ENCODE peak calls at places on chromosomes 6 and 20, in ten cellular contexts. W is RWPE1, F is astrocyte, V is heart right ventricle, G is OCI-LY7, C is stomach, O is ovary, H is progenitor cell of endocrine pancreas, B is fibroblast of villous mesenchyme, T is fibroblast of lung. A is an unnamed sample.

GRCh38 chr6:63821442-63821841 is 185.8 kb downstream of the PHF3 start:
- DNase-seq in W (no peak), F (no peak), V (no peak), G (no peak), C (no peak), O (no peak), H (no peak), B (no peak), T (no peak), A (no peak)

GRCh38 chr20:675453-676314 is at the start of gene SCRT2:
- DNase-seq in W (peak), F (peak), V (peak), G (no peak), C (peak), O (peak), H (peak), B (peak), T (peak), A (peak)

GRCh38 chr20:56605597-56605996 is 23.5 kb upstream of the TFAP2C start:
- DNase-seq in W (no peak), F (no peak), V (no peak), G (no peak), C (no peak), O (no peak), H (no peak), B (no peak), T (no peak), A (no peak)

GRCh38 chr6:6469074-6469473 is 119.4 kb upstream of the LY86 start:
- DNase-seq in W (peak), F (no peak), V (no peak), G (no peak), C (no peak), O (no peak), H (no peak), B (peak), T (no peak), A (no peak)

GRCh38 chr6:142696689-142697088 is 248.3 kb downstream of the HIVEP2 start:
- DNase-seq in W (no peak), F (no peak), V (peak), G (no peak), C (peak), O (peak), H (no peak), B (no peak), T (no peak), A (no peak)

GRCh38 chr20:41170386-41171105 is 33.2 kb downstream of the PLCG1 start:
- DNase-seq in W (no peak), F (no peak), V (no peak), G (no peak), C (no peak), O (no peak), H (no peak), B (no peak), T (no peak), A (no peak)

GRCh38 chr6:156508923-156509322 is 268.3 kb upstream of the ARID1B start:
- DNase-seq in W (no peak), F (no peak), V (no peak), G (peak), C (no peak), O (no peak), H (no peak), B (no peak), T (no peak), A (no peak)

GRCh38 chr6:137403443-137403842 is 90.8 kb downstream of the OLIG3 start:
- DNase-seq in W (no peak), F (no peak), V (no peak), G (no peak), C (no peak), O (no peak), H (no peak), B (no peak), T (no peak), A (no peak)

GRCh38 chr6:155909710-155910109 is 454.1 kb upstream of the NOX3 start:
- DNase-seq in W (no peak), F (no peak), V (no peak), G (no peak), C (no peak), O (no peak), H (no peak), B (no peak), T (no peak), A (no peak)

GRCh38 chr6:156425374-156425773 is 351.8 kb upstream of the ARID1B start:
- DNase-seq in W (no peak), F (peak), V (no peak), G (no peak), C (no peak), O (no peak), H (no peak), B (peak), T (peak), A (no peak)

GRCh38 chr20:4898282-4898681 is 103.0 kb downstream of the SLC23A2 start:
- DNase-seq in W (peak), F (peak), V (peak), G (no peak), C (peak), O (peak), H (no peak), B (peak), T (peak), A (no peak)

GRCh38 chr6:45757443-45758121 is 258.1 kb downstream of the CLIC5 start:
- DNase-seq in W (no peak), F (no peak), V (no peak), G (no peak), C (no peak), O (no peak), H (no peak), B (no peak), T (no peak), A (no peak)

GRCh38 chr20:17694767-17695166 is 5.0 kb upstream of the BANF2 start:
- DNase-seq in W (no peak), F (no peak), V (no peak), G (no peak), C (no peak), O (no peak), H (no peak), B (no peak), T (no peak), A (no peak)

GRCh38 chr6:90088009-90088408 is 193.7 kb downstream of the GJA10 start:
- DNase-seq in W (peak), F (peak), V (no peak), G (no peak), C (no peak), O (no peak), H (no peak), B (peak), T (peak), A (no peak)

GRCh38 chr20:5065489-5066383 is 54.0 kb downstream of the PCNA start:
- DNase-seq in W (peak), F (peak), V (peak), G (no peak), C (peak), O (peak), H (no peak), B (peak), T (peak), A (no peak)

GRCh38 chr6:129786548-129786947 is 74.6 kb downstream of the TMEM244 start:
- DNase-seq in W (no peak), F (no peak), V (no peak), G (no peak), C (no peak), O (no peak), H (no peak), B (peak), T (no peak), A (no peak)

GRCh38 chr6:4253604-4254211 is 118.3 kb upstream of the ECI2 start:
- DNase-seq in W (peak), F (peak), V (peak), G (no peak), C (peak), O (no peak), H (no peak), B (peak), T (peak), A (no peak)

GRCh38 chr20:49039854-49040253 is 6.3 kb upstream of the CSE1L start:
- DNase-seq in W (no peak), F (no peak), V (no peak), G (no peak), C (no peak), O (no peak), H (no peak), B (no peak), T (no peak), A (no peak)

GRCh38 chr6:135270676-135271536 is 89.8 kb downstream of the MYB start:
- DNase-seq in W (peak), F (no peak), V (no peak), G (peak), C (peak), O (no peak), H (no peak), B (peak), T (no peak), A (no peak)

GRCh38 chr6:36618366-36619355 is 24.5 kb downstream of the SRSF3 start:
- DNase-seq in W (no peak), F (no peak), V (no peak), G (no peak), C (no peak), O (peak), H (no peak), B (no peak), T (no peak), A (no peak)
- TF ChIP-seq CTCF in W (no peak), F (no peak), V (no peak), G (no peak), C (no peak), O (no peak), H (no peak), B (no peak), T (no peak), A (no peak)

DNA sequence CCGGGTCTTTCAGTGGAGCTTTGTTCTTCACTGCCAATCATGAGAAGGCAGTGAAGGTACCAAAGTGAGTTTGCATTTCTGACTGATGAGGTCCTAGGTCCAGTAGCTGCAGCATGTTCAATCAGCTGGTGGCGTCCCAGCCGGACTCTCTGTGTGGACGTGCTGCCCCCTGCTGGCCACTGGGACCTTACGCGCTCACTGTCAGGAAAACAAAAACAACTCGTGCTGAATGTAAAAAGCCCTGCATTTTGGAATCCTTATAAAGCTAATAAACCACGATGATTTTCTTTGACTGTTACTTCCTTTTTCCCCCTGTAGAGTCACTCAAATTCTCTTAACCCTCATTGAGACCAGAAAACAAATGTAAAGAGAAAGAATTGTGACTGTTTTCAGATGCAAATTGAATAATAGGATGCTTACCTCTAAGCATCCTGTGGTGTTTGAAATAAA is 4.9 kb upstream of the CD24 start:
- DNase-seq in W (peak), F (peak), V (peak), G (peak), C (peak), O (peak), H (peak), B (peak), T (peak), A (peak)
- TF ChIP-seq CTCF in W (peak), F (peak), V (peak), G (peak), C (peak), O (no peak), H (peak), B (peak), T (peak), A (peak)

DNA sequence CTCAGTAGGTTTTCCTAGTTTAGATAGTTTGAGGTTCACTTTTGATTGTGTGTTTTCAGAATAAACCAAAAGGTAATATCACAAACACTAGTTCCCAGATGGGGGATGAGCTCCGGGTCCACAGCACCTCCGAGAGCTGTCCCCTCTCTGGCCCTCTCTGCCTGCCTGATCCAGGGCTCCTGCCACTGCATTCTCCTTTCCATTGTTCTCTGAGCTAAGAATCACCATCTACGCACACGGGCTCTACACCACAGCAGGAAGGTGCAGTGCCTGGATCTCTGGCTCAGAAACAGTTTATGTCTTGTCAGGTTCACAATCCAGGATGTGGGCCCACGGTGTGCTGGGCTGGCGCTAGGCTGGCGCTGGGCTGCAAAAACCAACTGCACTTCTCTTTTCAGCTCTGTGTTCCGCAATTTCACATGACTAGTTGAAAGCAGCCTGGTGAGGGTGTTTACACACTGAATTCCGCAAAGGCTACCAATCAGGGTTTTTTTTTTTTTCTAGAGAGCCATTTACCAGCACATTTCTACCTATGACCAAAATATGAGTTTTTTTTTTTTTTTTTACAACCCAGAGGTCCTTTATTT is 167.5 kb downstream of the SOD2 start:
- DNase-seq in W (no peak), F (no peak), V (no peak), G (no peak), C (no peak), O (no peak), H (no peak), B (no peak), T (no peak), A (no peak)
- TF ChIP-seq CTCF in W (no peak), F (no peak), V (no peak), G (no peak), C (no peak), O (no peak), H (no peak), B (no peak), T (no peak), A (no peak)

DNA sequence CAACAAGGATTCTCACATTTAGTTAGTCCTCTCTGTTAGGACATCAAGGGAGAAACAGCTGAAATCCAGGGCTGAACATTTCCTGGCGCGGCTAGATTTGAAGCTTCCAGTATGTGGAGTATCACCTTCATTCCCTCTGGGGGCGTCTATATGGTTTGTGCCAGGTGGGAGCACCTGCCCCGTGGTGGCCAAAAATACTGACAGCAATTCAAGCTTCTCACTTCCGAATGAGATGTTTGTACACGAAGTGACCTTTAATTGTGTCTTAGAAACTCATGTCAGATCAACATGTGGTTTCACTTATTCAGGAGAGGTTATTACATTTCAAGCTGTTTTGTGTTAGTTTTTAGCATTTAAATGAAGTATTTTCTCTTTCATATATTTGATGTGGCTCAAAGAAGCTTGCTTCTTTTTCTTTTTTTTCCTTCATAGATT is 67.3 kb upstream of the ZNF217 start:
- DNase-seq in W (no peak), F (no peak), V (no peak), G (peak), C (no peak), O (peak), H (no peak), B (peak), T (no peak), A (peak)
- TF ChIP-seq CTCF in W (no peak), F (no peak), V (no peak), G (peak), C (no peak), O (no peak), H (no peak), B (no peak), T (no peak), A (no peak)

DNA sequence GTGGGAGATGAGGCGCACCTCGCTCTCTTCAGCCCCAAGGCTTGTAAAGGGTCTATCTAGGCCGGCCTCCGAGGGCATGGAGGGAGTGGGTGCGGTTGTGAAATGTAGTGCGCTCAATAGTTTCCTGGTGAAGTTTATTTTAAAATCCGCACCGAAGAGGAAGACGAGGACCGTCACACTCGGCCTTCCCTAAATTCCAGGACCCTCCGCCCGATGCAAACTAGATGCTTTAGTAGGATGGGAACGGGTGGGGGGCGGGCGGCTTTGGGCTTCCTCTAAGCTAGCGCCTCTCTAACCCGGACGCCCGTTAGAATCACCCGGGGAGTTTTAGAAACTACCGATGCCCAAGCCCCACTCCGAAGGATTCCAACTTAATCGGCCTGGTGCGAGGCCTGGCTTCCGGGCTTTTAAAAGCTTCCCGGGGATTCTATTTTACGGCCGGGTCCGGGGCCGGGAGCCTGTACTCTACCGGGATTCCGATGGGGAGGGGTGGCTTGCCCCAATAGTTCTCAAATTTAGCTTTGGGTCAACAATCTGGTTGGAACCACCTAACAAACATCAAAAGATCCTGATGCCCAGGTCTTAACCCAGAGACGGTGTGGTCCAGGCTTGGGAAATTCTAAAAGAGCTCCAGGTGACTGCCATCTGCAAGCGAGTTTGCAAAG is 548 bp upstream of the BCAS4 start:
- DNase-seq in W (no peak), F (no peak), V (no peak), G (peak), C (no peak), O (peak), H (peak), B (no peak), T (no peak), A (no peak)
- TF ChIP-seq CTCF in W (no peak), F (no peak), V (no peak), G (peak), C (no peak), O (no peak), H (no peak), B (no peak), T (no peak), A (no peak)

DNA sequence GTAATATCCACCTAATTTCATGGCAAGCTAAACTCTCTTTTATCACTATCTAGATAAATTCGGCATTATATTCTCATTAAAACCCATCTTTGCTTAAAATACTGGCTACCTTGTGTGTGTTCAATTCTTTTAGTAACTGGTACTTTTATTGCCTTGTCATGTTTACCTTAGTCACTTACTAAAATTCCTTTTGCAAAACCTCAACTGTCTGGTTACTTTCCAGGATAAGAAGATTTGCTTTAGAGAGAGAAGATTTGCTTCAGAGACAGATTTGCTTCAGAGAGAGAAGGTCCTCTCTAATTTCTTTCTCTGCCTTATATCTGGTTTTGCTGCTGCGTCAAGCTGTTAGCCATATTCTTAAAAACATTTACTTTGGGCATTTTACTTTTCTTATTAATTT is 151.5 kb upstream of the MLIP start:
- DNase-seq in W (no peak), F (peak), V (no peak), G (no peak), C (no peak), O (no peak), H (no peak), B (peak), T (peak), A (no peak)
- TF ChIP-seq CTCF in W (no peak), F (no peak), V (no peak), G (no peak), C (no peak), O (no peak), H (no peak), B (no peak), T (no peak), A (no peak)

GRCh38 chr20:63624486-63624885 is 2.4 kb downstream of the GMEB2 start:
- DNase-seq in W (no peak), F (no peak), V (no peak), G (no peak), C (no peak), O (no peak), H (no peak), B (peak), T (no peak), A (no peak)
- TF ChIP-seq CTCF in W (no peak), F (no peak), V (no peak), G (no peak), C (no peak), O (no peak), H (no peak), B (peak), T (no peak), A (no peak)